ENCODE peak calls at places on chromosomes 5 and 9, in four cellular contexts. G is CD4-positive, CD25-positive, alpha-beta regulatory T cell; Q is stomach; F is left lung. V is an unnamed sample.

GRCh38 chr5:94361832-94362754 is 256.3 kb downstream of the KIAA0825 start:
- DNase-seq in G (no peak), Q (no peak), F (no peak), V (peak)

GRCh38 chr9:20292002-20292401 is 330.3 kb downstream of the MLLT3 start:
- DNase-seq in G (no peak), Q (no peak), F (no peak), V (peak)

GRCh38 chr9:22036866-22037626 is 27.9 kb upstream of the CDKN2B start:
- DNase-seq in G (no peak), Q (no peak), F (no peak), V (no peak)

GRCh38 chr5:100186181-100186580 is 349.0 kb upstream of the FAM174A start:
- DNase-seq in G (no peak), Q (no peak), F (no peak), V (no peak)

GRCh38 chr5:145887976-145888574 is 15.3 kb upstream of the GRXCR2 start:
- DNase-seq in G (no peak), Q (peak), F (no peak), V (peak)

GRCh38 chr9:131704988-131705387 is 34.9 kb downstream of the RAPGEF1 start:
- DNase-seq in G (no peak), Q (no peak), F (no peak), V (no peak)

GRCh38 chr5:133941456-133942196 is 26.8 kb downstream of the C5orf15 start:
- DNase-seq in G (no peak), Q (no peak), F (peak), V (no peak)

GRCh38 chr5:18114161-18114802 is 480.0 kb downstream of the TAF11L14 start:
- DNase-seq in G (no peak), Q (no peak), F (no peak), V (no peak)

GRCh38 chr9:69420611-69421270 is 95.7 kb downstream of the ENTREP1 start:
- DNase-seq in G (no peak), Q (no peak), F (no peak), V (peak)

GRCh38 chr9:91992636-91993035 is 42.6 kb upstream of the ROR2 start:
- DNase-seq in G (no peak), Q (no peak), F (no peak), V (no peak)

GRCh38 chr9:129241725-129242124 is 63.7 kb upstream of the IER5L start:
- DNase-seq in G (no peak), Q (no peak), F (no peak), V (no peak)

GRCh38 chr9:134526798-134527492 is 114.7 kb upstream of the COL5A1 start:
- DNase-seq in G (no peak), Q (peak), F (no peak), V (no peak)

GRCh38 chr5:113294341-113295110 is 140.3 kb downstream of the TSSK1B start:
- DNase-seq in G (peak), Q (peak), F (peak), V (peak)

GRCh38 chr5:80507663-80508062 is 19.8 kb downstream of the FAM151B start:
- DNase-seq in G (no peak), Q (no peak), F (no peak), V (no peak)

GRCh38 chr9:25677301-25678146 is 720 bp downstream of the TUSC1 start:
- DNase-seq in G (no peak), Q (peak), F (peak), V (peak)
- H3K4me3 ChIP-seq in G (no peak), Q (peak), F (peak), V (peak)

GRCh38 chr9:127767909-127768331 is 10.5 kb downstream of the SH2D3C start:
- DNase-seq in G (no peak), Q (no peak), F (no peak), V (no peak)

GRCh38 chr9:127769101-127769500 is 9.4 kb downstream of the SH2D3C start:
- DNase-seq in G (no peak), Q (no peak), F (no peak), V (no peak)

GRCh38 chr9:127769985-127770904 is 8.2 kb downstream of the SH2D3C start:
- DNase-seq in G (no peak), Q (no peak), F (no peak), V (no peak)

GRCh38 chr9:127767405-127767804 is 11.1 kb downstream of the SH2D3C start:
- DNase-seq in G (no peak), Q (no peak), F (no peak), V (no peak)

DNA sequence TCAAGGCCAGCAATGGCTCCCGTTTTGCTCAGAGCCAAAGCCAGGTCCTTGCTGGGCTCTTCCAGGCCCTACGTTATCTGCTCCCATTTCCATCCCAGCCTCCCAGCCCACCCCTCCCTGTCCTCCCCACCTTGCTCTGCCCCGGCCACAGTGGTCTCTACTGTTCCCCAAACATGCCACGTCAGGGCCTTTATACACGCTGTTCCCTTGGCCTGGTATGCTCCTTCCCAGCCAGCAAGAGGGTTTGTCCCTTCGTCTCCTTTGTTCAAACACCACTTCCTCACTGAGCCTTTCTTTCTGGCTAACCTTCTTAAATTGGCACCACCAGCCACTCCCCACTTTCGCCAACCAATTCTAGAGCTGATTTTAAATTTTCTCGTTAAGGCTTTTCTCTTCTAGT is 9.8 kb downstream of the SH2D3C start:
- DNase-seq in G (no peak), Q (no peak), F (no peak), V (no peak)
- H3K4me3 ChIP-seq in G (peak), Q (no peak), F (peak), V (no peak)

GRCh38 chr5:137070521-137070920 is 428.6 kb downstream of the SPOCK1 start:
- DNase-seq in G (no peak), Q (no peak), F (no peak), V (no peak)
- H3K4me3 ChIP-seq in G (no peak), Q (no peak), F (no peak), V (no peak)

GRCh38 chr5:181053760-181054122 is 13.7 kb downstream of the BTNL9 start:
- DNase-seq in G (no peak), Q (no peak), F (no peak), V (peak)

GRCh38 chr5:181050016-181050415 is 9.9 kb downstream of the BTNL9 start:
- DNase-seq in G (no peak), Q (no peak), F (no peak), V (no peak)

GRCh38 chr5:181052526-181052927 is 12.5 kb downstream of the BTNL9 start:
- DNase-seq in G (no peak), Q (no peak), F (no peak), V (no peak)

GRCh38 chr5:181052928-181053759 is 13.1 kb downstream of the BTNL9 start:
- DNase-seq in G (no peak), Q (no peak), F (no peak), V (peak)

GRCh38 chr5:181051841-181052525 is 11.9 kb downstream of the BTNL9 start:
- DNase-seq in G (no peak), Q (no peak), F (no peak), V (peak)
- H3K4me3 ChIP-seq in G (no peak), Q (peak), F (peak), V (no peak)

DNA sequence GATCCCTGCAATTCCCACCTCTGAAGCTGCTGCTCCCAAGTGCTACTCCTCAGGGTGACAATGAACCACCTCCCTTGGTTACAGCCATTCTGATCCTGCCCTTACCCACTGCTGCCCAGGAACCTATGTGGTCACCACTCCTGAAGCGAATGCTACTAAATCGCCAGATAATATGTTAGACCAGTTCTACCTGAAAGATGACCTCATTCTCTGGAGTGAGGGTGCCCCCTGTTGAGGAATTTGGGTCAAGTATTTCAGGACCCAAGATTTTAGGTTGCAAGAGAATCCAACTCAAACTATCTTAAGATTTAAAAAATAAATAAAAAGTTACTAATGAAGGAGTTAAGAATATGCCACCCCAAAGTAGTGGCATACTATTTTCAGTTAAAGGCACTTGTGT is 5.8 kb upstream of the SNAPC3 start:
- DNase-seq in G (peak), Q (peak), F (peak), V (peak)
- H3K4me3 ChIP-seq in G (no peak), Q (no peak), F (no peak), V (no peak)

GRCh38 chr5:141384471-141385267 is 2.1 kb downstream of the PCDHGA7 start:
- DNase-seq in G (no peak), Q (no peak), F (no peak), V (no peak)

GRCh38 chr5:141389153-141390042 is 1.9 kb downstream of the PCDHGB4 start:
- DNase-seq in G (no peak), Q (no peak), F (no peak), V (no peak)

GRCh38 chr5:141393267-141393666 is 834 bp downstream of the PCDHGA8 start:
- DNase-seq in G (no peak), Q (no peak), F (no peak), V (no peak)

GRCh38 chr5:141392429-141393198 is at the start of gene PCDHGA8:
- DNase-seq in G (no peak), Q (no peak), F (no peak), V (no peak)

GRCh38 chr5:141388661-141389060 is 1.2 kb downstream of the PCDHGB4 start:
- DNase-seq in G (no peak), Q (no peak), F (no peak), V (no peak)
- H3K4me3 ChIP-seq in G (no peak), Q (no peak), F (no peak), V (no peak)

GRCh38 chr9:113306566-113306965 is 3.4 kb upstream of the RNF183 start:
- DNase-seq in G (no peak), Q (no peak), F (no peak), V (no peak)
- H3K4me3 ChIP-seq in G (no peak), Q (no peak), F (no peak), V (no peak)

V was measured in H7.